ENCODE peak calls at places on chromosomes 11 and 22, in nine cellular contexts. K, H, S, F, I, A, Z, G and Y are unnamed samples.

GRCh38 chr11:10669258-10670033 is 24.1 kb downstream of the IRAG1 start:
- DNase-seq in K (peak; percentile 28), H (no peak), S (peak; percentile 58), F (peak; percentile 59), I (no peak), A (peak; percentile 75), Z (no peak), G (no peak), Y (no peak)

GRCh38 chr22:49586244-49586748 is 241.4 kb downstream of the BRD1 start:
- DNase-seq in K (no peak), H (no peak), S (no peak), F (no peak), I (no peak), A (no peak), Z (no peak), G (no peak), Y (no peak)

GRCh38 chr22:19483481-19484244 is 3.9 kb downstream of the CDC45 start:
- DNase-seq in K (no peak), H (no peak), S (no peak), F (no peak), I (peak; percentile 78), A (peak; percentile 82), Z (no peak), G (no peak), Y (no peak)

GRCh38 chr22:26502688-26503561 is 9.3 kb downstream of the TFIP11 start:
- DNase-seq in K (peak; percentile 48), H (no peak), S (peak; percentile 40), F (peak; percentile 41), I (no peak), A (peak; percentile 40), Z (peak; percentile 72), G (peak; percentile 20), Y (peak; percentile 71)

GRCh38 chr11:119854521-119854920 is 125.5 kb upstream of the NECTIN1 start:
- DNase-seq in K (peak; percentile 6), H (no peak), S (no peak), F (peak; percentile 49), I (no peak), A (no peak), Z (no peak), G (no peak), Y (no peak)

GRCh38 chr22:39098026-39098425 is 982 bp downstream of the APOBEC3H start:
- DNase-seq in K (no peak), H (no peak), S (no peak), F (no peak), I (no peak), A (no peak), Z (peak; percentile 48), G (no peak), Y (peak; percentile 65)

GRCh38 chr22:40414306-40414705 is 43.9 kb downstream of the SGSM3 start:
- DNase-seq in K (no peak), H (no peak), S (no peak), F (no peak), I (no peak), A (peak; percentile 26), Z (no peak), G (no peak), Y (no peak)

GRCh38 chr11:45669956-45670355 is 4.5 kb upstream of the CHST1 start:
- DNase-seq in K (no peak), H (no peak), S (no peak), F (no peak), I (no peak), A (no peak), Z (no peak), G (no peak), Y (no peak)

GRCh38 chr11:10725114-10725906 is 25.7 kb upstream of the CTR9 start:
- DNase-seq in K (peak; percentile 16), H (no peak), S (peak; percentile 39), F (no peak), I (peak; percentile 57), A (peak; percentile 78), Z (no peak), G (no peak), Y (no peak)

GRCh38 chr11:131762346-131763110 is 392.1 kb downstream of the NTM start:
- DNase-seq in K (no peak), H (no peak), S (no peak), F (no peak), I (no peak), A (no peak), Z (no peak), G (no peak), Y (no peak)

GRCh38 chr11:43580735-43581369 is 99.7 kb upstream of the HSD17B12 start:
- DNase-seq in K (no peak), H (no peak), S (peak; percentile 76), F (peak; percentile 35), I (no peak), A (no peak), Z (no peak), G (no peak), Y (no peak)

GRCh38 chr11:130211781-130212401 is 52.3 kb downstream of the ST14 start:
- DNase-seq in K (no peak), H (no peak), S (peak; percentile 5), F (no peak), I (no peak), A (no peak), Z (no peak), G (no peak), Y (no peak)

GRCh38 chr22:39947488-39948216 is 12.5 kb upstream of the TMA7B start:
- DNase-seq in K (no peak), H (no peak), S (no peak), F (no peak), I (no peak), A (no peak), Z (no peak), G (no peak), Y (no peak)

GRCh38 chr11:104625246-104625645 is 273.0 kb downstream of the CASP12 start:
- DNase-seq in K (no peak), H (no peak), S (no peak), F (no peak), I (peak; percentile 67), A (peak; percentile 39), Z (no peak), G (no peak), Y (no peak)